ENCODE peak calls at places on chromosome 12, in seven cellular contexts. W, B, Q, S, D, L and J are unnamed samples.

GRCh38 chr12:110931315-110931728 is 10.9 kb upstream of the MYL2 start:
- DNase-seq in Q (no peak), D (no peak), W (no peak), L (no peak), S (no peak), B (peak; percentile 46), J (no peak)

GRCh38 chr12:104276192-104277131 is 27.1 kb upstream of the EID3 start:
- DNase-seq in W (no peak), S (no peak), L (no peak), Q (no peak), B (no peak), D (no peak), J (no peak)

GRCh38 chr12:79329933-79330332 is 360.8 kb downstream of the PAWR start:
- DNase-seq in L (no peak), W (no peak), D (no peak), S (no peak), B (no peak), Q (no peak), J (no peak)

GRCh38 chr12:50401383-50402155 is 884 bp downstream of the LARP4 start:
- DNase-seq in B (no peak), S (no peak), Q (no peak), W (no peak), L (no peak), D (no peak), J (no peak)

GRCh38 chr12:110582286-110583136 is 607 bp downstream of the PPTC7 start:
- DNase-seq in Q (no peak), B (peak; percentile 70), L (peak; percentile 59), W (no peak), D (no peak), S (no peak), J (peak; percentile 84)

GRCh38 chr12:89389755-89390661 is 37.7 kb upstream of the DUSP6 start:
- DNase-seq in Q (peak; percentile 62), B (no peak), W (no peak), L (no peak), S (no peak), D (no peak), J (no peak)

GRCh38 chr12:25794580-25794979 is 163.9 kb upstream of the RASSF8 start:
- DNase-seq in L (no peak), S (no peak), W (no peak), D (no peak), B (no peak), Q (no peak), J (no peak)

GRCh38 chr12:110223777-110224378 is 57.2 kb upstream of the ATP2A2 start:
- DNase-seq in B (no peak), S (no peak), D (no peak), Q (no peak), W (no peak), L (no peak), J (no peak)

GRCh38 chr12:104743181-104743580 is 214.9 kb downstream of the SLC41A2 start:
- DNase-seq in W (no peak), Q (no peak), L (no peak), B (no peak), D (no peak), S (no peak), J (no peak)

GRCh38 chr12:43009307-43009706 is 419.8 kb upstream of the PRICKLE1 start:
- DNase-seq in W (no peak), B (no peak), L (peak; percentile 1), S (no peak), D (no peak), Q (no peak), J (peak; percentile 11)

GRCh38 chr12:6630696-6631095 is 5.1 kb downstream of the LPAR5 start:
- DNase-seq in Q (no peak), W (no peak), D (no peak), S (no peak), L (no peak), B (no peak), J (peak; percentile 76)

GRCh38 chr12:95083938-95084337 is 10.5 kb upstream of the NR2C1 start:
- DNase-seq in D (no peak), L (no peak), B (no peak), Q (no peak), S (no peak), W (no peak), J (no peak)

GRCh38 chr12:1173806-1174617 is 183.0 kb downstream of the ERC1 start:
- DNase-seq in W (no peak), S (no peak), Q (no peak), L (no peak), D (no peak), B (no peak), J (no peak)

GRCh38 chr12:30200864-30201263 is 417.1 kb upstream of the TMTC1 start:
- DNase-seq in Q (no peak), S (no peak), B (peak; percentile 61), L (no peak), W (no peak), D (no peak), J (peak; percentile 46)

GRCh38 chr12:57517187-57517586 is 3.1 kb downstream of the DDIT3 start:
- DNase-seq in Q (no peak), W (no peak), B (no peak), L (no peak), S (no peak), D (peak; percentile 28), J (no peak)

GRCh38 chr12:122076743-122077495 is 1.6 kb upstream of the MLXIP start:
- DNase-seq in W (no peak), S (no peak), B (no peak), D (no peak), Q (peak; percentile 42), L (no peak), J (no peak)

GRCh38 chr12:88600272-88600671 is 20.0 kb upstream of the KITLG start:
- DNase-seq in Q (no peak), B (no peak), S (no peak), W (no peak), D (no peak), L (no peak), J (no peak)

GRCh38 chr12:19036673-19037357 is 92.7 kb upstream of the PLEKHA5 start:
- DNase-seq in D (no peak), L (no peak), W (no peak), Q (no peak), B (no peak), S (no peak), J (no peak)

GRCh38 chr12:32131666-32132065 is 25.0 kb downstream of the BICD1 start:
- DNase-seq in D (no peak), Q (peak; percentile 58), W (no peak), S (no peak), L (no peak), B (no peak), J (no peak)

GRCh38 chr12:132083731-132084641 is 60.1 kb downstream of the DDX51 start:
- DNase-seq in B (peak; percentile 92), S (peak; percentile 76), Q (peak; percentile 91), W (peak; percentile 50), D (peak; percentile 36), L (peak; percentile 98), J (peak; percentile 100)

GRCh38 chr12:50979369-50980052 is 27.2 kb downstream of the HIGD1C start:
- DNase-seq in Q (no peak), D (no peak), B (no peak), W (peak; percentile 39), L (no peak), S (no peak), J (no peak)

GRCh38 chr12:76480800-76481199 is 78.8 kb downstream of the OSBPL8 start:
- DNase-seq in Q (no peak), D (no peak), S (no peak), B (no peak), L (peak; percentile 16), W (no peak), J (no peak)

GRCh38 chr12:64840129-64840528 is 15.7 kb downstream of the TBC1D30 start:
- DNase-seq in B (no peak), W (no peak), S (no peak), Q (no peak), D (no peak), L (no peak), J (no peak)
- H3K4me1 ChIP-seq in B (no peaks in the 10 kb centered on the region), W (no peaks in the 10 kb centered on the region), S (no peaks in the 10 kb centered on the region), Q (no peaks in the 10 kb centered on the region), D (no peaks in the 10 kb centered on the region), L (no peaks in the 10 kb centered on the region), J (no peaks in the 10 kb centered on the region)

DNA sequence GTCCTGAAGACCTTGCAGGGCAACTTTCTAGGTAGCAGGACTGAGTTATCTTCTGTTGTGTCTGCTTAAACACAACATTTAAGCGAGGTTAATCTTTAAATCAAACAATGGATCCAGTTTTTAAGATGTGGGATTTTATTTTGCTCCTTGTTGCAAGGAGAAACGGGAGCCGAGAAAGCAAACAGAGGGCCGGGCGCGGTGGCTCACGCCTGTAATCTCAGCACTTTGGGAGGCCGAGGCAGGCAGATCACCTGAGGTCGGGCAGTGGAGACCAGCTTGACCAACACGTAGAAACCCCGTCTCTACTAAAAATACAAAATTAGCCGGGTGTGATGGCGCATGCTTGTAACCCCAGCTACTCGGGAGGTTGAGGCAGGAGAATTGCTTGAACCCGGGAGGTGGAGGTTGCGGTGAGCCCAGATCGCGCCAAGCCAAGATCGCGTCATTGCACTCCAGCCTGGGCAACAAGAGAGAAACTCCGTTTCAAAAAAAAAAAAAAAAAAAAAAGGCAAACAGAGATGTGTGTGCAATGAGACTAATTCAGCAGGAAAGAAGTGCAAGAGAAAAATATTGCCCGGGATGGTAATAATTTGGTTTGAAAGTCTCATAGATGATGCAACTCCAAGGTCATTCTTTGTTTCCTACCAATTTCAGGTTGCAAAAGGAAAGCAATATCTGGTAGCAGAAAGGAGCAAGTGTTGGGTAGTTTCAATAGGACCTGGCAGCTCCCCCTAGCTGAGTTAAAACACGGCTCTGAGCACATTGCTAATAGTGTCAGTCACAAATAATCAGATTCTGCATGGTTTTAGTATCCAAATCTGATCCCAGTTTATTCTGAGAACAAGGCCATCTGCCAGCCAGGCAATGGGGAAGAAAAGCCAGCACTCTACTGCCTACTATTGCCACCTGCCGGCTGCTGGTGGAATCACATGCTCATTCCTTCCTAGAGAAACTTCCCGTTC is 141.4 kb downstream of the PPM1H start:
- DNase-seq in W (peak; percentile 27), L (peak; percentile 78), D (peak; percentile 74), Q (peak; percentile 51), B (peak; percentile 93), S (peak; percentile 60), J (peak; percentile 81)
- H3K4me3 ChIP-seq in W (no peak overlapping the region), L (no peak overlapping the region), D (no peak overlapping the region), Q (no peak overlapping the region), B (no peak overlapping the region), S (no peak overlapping the region), J (peak overlapping the region; percentile 22)

GRCh38 chr12:109192358-109192757 is 76.0 kb downstream of the ACACB start:
- DNase-seq in L (no peak), W (no peak), B (no peak), D (no peak), Q (no peak), S (no peak), J (no peak)

GRCh38 chr12:109188108-109188712 is 71.8 kb downstream of the ACACB start:
- DNase-seq in W (no peak), D (no peak), B (no peak), S (no peak), Q (no peak), L (no peak), J (no peak)

GRCh38 chr12:109189291-109189690 is 72.9 kb downstream of the ACACB start:
- DNase-seq in D (no peak), L (no peak), B (no peak), S (no peak), Q (no peak), W (no peak), J (no peak)

GRCh38 chr12:109193896-109194295 is 77.5 kb downstream of the ACACB start:
- DNase-seq in D (no peak), L (no peak), B (no peak), W (no peak), Q (no peak), S (no peak), J (no peak)

GRCh38 chr12:109191621-109192250 is 75.3 kb downstream of the ACACB start:
- DNase-seq in L (no peak), B (no peak), D (no peak), S (no peak), W (no peak), Q (no peak), J (no peak)
- TF ChIP-seq SIN3A in L (no peak), B (no peak), D (no peak), S (no peak), W (no peak), Q (no peak), J (no peak)

GRCh38 chr12:15782667-15783066 is 6.5 kb downstream of the EPS8 start:
- DNase-seq in B (no peak), W (no peak), D (no peak), L (no peak), Q (no peak), S (no peak), J (no peak)
- H3K4me1 ChIP-seq in B (peaks cover 2% of the 10 kb centered on the region), W (no peaks in the 10 kb centered on the region), D (peaks cover 5% of the 10 kb centered on the region), L (no peaks in the 10 kb centered on the region), Q (peaks cover 92% of the 10 kb centered on the region), S (peaks cover 23% of the 10 kb centered on the region), J (peaks cover 41% of the 10 kb centered on the region)